ENCODE peak calls at places on chromosomes 6 and 20, in five cellular contexts. One of them, this sample, is unnamed.

GRCh38 chr6:84052204-84052882 is 18.8 kb downstream of the MRAP2 start:
- DNase-seq in Peyer's patch: no peak
- DNase-seq in breast epithelium: no peak
- DNase-seq in tibial artery: peak; percentile 69
- DNase-seq in progenitor cell of endocrine pancreas: no peak
- DNase-seq in this sample: peak; percentile 27

GRCh38 chr6:25774120-25774730 is 19.7 kb downstream of the SLC17A4 start:
- DNase-seq in Peyer's patch: no peak
- DNase-seq in breast epithelium: no peak
- DNase-seq in tibial artery: no peak
- DNase-seq in progenitor cell of endocrine pancreas: no peak
- DNase-seq in this sample: no peak

GRCh38 chr20:37541326-37541725 is 13.7 kb upstream of the BLCAP start:
- DNase-seq in Peyer's patch: no peak
- DNase-seq in breast epithelium: no peak
- DNase-seq in tibial artery: no peak
- DNase-seq in progenitor cell of endocrine pancreas: no peak
- DNase-seq in this sample: no peak

GRCh38 chr20:18739785-18740184 is 73.8 kb upstream of the SCP2D1 start:
- DNase-seq in Peyer's patch: no peak
- DNase-seq in breast epithelium: no peak
- DNase-seq in tibial artery: no peak
- DNase-seq in progenitor cell of endocrine pancreas: no peak
- DNase-seq in this sample: no peak

GRCh38 chr20:25247100-25247665 is 702 bp upstream of the PYGB start:
- DNase-seq in Peyer's patch: peak; percentile 35
- DNase-seq in breast epithelium: no peak
- DNase-seq in tibial artery: peak; percentile 82
- DNase-seq in progenitor cell of endocrine pancreas: peak; percentile 25
- DNase-seq in this sample: peak; percentile 51

GRCh38 chr20:20204326-20204725 is 152.0 kb downstream of the CFAP61 start:
- DNase-seq in Peyer's patch: no peak
- DNase-seq in breast epithelium: no peak
- DNase-seq in tibial artery: no peak
- DNase-seq in progenitor cell of endocrine pancreas: no peak
- DNase-seq in this sample: no peak

GRCh38 chr6:165630544-165630953 is 32.5 kb downstream of the PDE10A start:
- DNase-seq in Peyer's patch: no peak
- DNase-seq in breast epithelium: no peak
- DNase-seq in tibial artery: no peak
- DNase-seq in progenitor cell of endocrine pancreas: no peak
- DNase-seq in this sample: no peak

GRCh38 chr20:21583486-21584168 is 69.8 kb upstream of the NKX2-2 start:
- DNase-seq in Peyer's patch: no peak
- DNase-seq in breast epithelium: no peak
- DNase-seq in tibial artery: no peak
- DNase-seq in progenitor cell of endocrine pancreas: no peak
- DNase-seq in this sample: no peak

GRCh38 chr6:25966707-25967106 is 4.1 kb downstream of the TRIM38 start:
- DNase-seq in Peyer's patch: no peak
- DNase-seq in breast epithelium: no peak
- DNase-seq in tibial artery: no peak
- DNase-seq in progenitor cell of endocrine pancreas: no peak
- DNase-seq in this sample: no peak

GRCh38 chr20:40536866-40537265 is 152.2 kb downstream of the MAFB start:
- DNase-seq in Peyer's patch: no peak
- DNase-seq in breast epithelium: no peak
- DNase-seq in tibial artery: no peak
- DNase-seq in progenitor cell of endocrine pancreas: no peak
- DNase-seq in this sample: no peak

GRCh38 chr6:56073315-56073714 is 174.1 kb downstream of the COL21A1 start:
- DNase-seq in Peyer's patch: no peak
- DNase-seq in breast epithelium: no peak
- DNase-seq in tibial artery: peak; percentile 29
- DNase-seq in progenitor cell of endocrine pancreas: no peak
- DNase-seq in this sample: no peak

GRCh38 chr6:134619077-134619476 is 301.2 kb upstream of the SGK1 start:
- DNase-seq in Peyer's patch: no peak
- DNase-seq in breast epithelium: no peak
- DNase-seq in tibial artery: no peak
- DNase-seq in progenitor cell of endocrine pancreas: no peak
- DNase-seq in this sample: no peak

GRCh38 chr6:33679761-33680160 is 31.7 kb downstream of the UQCC2 start:
- DNase-seq in Peyer's patch: no peak
- DNase-seq in breast epithelium: no peak
- DNase-seq in tibial artery: no peak
- DNase-seq in progenitor cell of endocrine pancreas: no peak
- DNase-seq in this sample: no peak

GRCh38 chr6:138465007-138465645 is 34.2 kb downstream of the NHSL1 start:
- DNase-seq in Peyer's patch: no peak
- DNase-seq in breast epithelium: no peak
- DNase-seq in tibial artery: no peak
- DNase-seq in progenitor cell of endocrine pancreas: no peak
- DNase-seq in this sample: no peak

GRCh38 chr6:155089746-155090145 is 94.6 kb downstream of the TIAM2 start:
- DNase-seq in Peyer's patch: no peak
- DNase-seq in breast epithelium: no peak
- DNase-seq in tibial artery: no peak
- DNase-seq in progenitor cell of endocrine pancreas: no peak
- DNase-seq in this sample: no peak

GRCh38 chr20:36470482-36471062 is 70.7 kb upstream of the MYL9 start:
- DNase-seq in Peyer's patch: no peak
- DNase-seq in breast epithelium: no peak
- DNase-seq in tibial artery: no peak
- DNase-seq in progenitor cell of endocrine pancreas: no peak
- DNase-seq in this sample: no peak

GRCh38 chr20:20366551-20366895 is 1.4 kb upstream of the INSM1 start:
- DNase-seq in Peyer's patch: no peak
- DNase-seq in breast epithelium: no peak
- DNase-seq in tibial artery: no peak
- DNase-seq in progenitor cell of endocrine pancreas: no peak
- DNase-seq in this sample: no peak

GRCh38 chr6:99347804-99348203 is 1.7 kb downstream of the FAXC start:
- DNase-seq in Peyer's patch: no peak
- DNase-seq in breast epithelium: no peak
- DNase-seq in tibial artery: no peak
- DNase-seq in progenitor cell of endocrine pancreas: no peak
- DNase-seq in this sample: no peak

GRCh38 chr6:133621751-133622150 is 267.2 kb upstream of the TCF21 start:
- DNase-seq in Peyer's patch: no peak
- DNase-seq in breast epithelium: no peak
- DNase-seq in tibial artery: no peak
- DNase-seq in progenitor cell of endocrine pancreas: no peak
- DNase-seq in this sample: no peak

GRCh38 chr6:16802071-16802470 is 40.8 kb upstream of the ATXN1 start:
- DNase-seq in Peyer's patch: no peak
- DNase-seq in breast epithelium: no peak
- DNase-seq in tibial artery: peak; percentile 30
- DNase-seq in progenitor cell of endocrine pancreas: no peak
- DNase-seq in this sample: no peak

GRCh38 chr6:133567656-133568055 is 321.3 kb upstream of the TCF21 start:
- DNase-seq in Peyer's patch: no peak
- DNase-seq in breast epithelium: no peak
- DNase-seq in tibial artery: no peak
- DNase-seq in progenitor cell of endocrine pancreas: no peak
- DNase-seq in this sample: no peak

GRCh38 chr6:125792680-125793079 is 1.9 kb downstream of the NCOA7 start:
- DNase-seq in Peyer's patch: no peak
- DNase-seq in breast epithelium: no peak
- DNase-seq in tibial artery: no peak
- DNase-seq in progenitor cell of endocrine pancreas: no peak
- DNase-seq in this sample: no peak

GRCh38 chr6:358847-359246 is 32.7 kb upstream of the IRF4 start:
- DNase-seq in Peyer's patch: no peak
- DNase-seq in breast epithelium: no peak
- DNase-seq in tibial artery: no peak
- DNase-seq in progenitor cell of endocrine pancreas: no peak
- DNase-seq in this sample: no peak

GRCh38 chr6:41548098-41548840 is 2.1 kb downstream of the FOXP4 start:
- DNase-seq in Peyer's patch: peak; percentile 61
- DNase-seq in breast epithelium: no peak
- DNase-seq in tibial artery: no peak
- DNase-seq in progenitor cell of endocrine pancreas: no peak
- DNase-seq in this sample: no peak
- TF ChIP-seq CTCF in Peyer's patch: no peak
- TF ChIP-seq CTCF in breast epithelium: no peak
- TF ChIP-seq CTCF in tibial artery: no peak
- TF ChIP-seq CTCF in progenitor cell of endocrine pancreas: no peak
- TF ChIP-seq CTCF in this sample: no peak

GRCh38 chr20:9628589-9628988 is 114.2 kb downstream of the LAMP5 start:
- DNase-seq in Peyer's patch: no peak
- DNase-seq in breast epithelium: no peak
- DNase-seq in tibial artery: no peak
- DNase-seq in progenitor cell of endocrine pancreas: no peak
- DNase-seq in this sample: no peak
- TF ChIP-seq CTCF in Peyer's patch: no peak
- TF ChIP-seq CTCF in breast epithelium: no peak
- TF ChIP-seq CTCF in tibial artery: no peak
- TF ChIP-seq CTCF in progenitor cell of endocrine pancreas: no peak
- TF ChIP-seq CTCF in this sample: no peak

GRCh38 chr6:75234126-75234865 is 9.3 kb downstream of the COX7A2 start:
- DNase-seq in Peyer's patch: no peak
- DNase-seq in breast epithelium: no peak
- DNase-seq in tibial artery: peak; percentile 34
- DNase-seq in progenitor cell of endocrine pancreas: no peak
- DNase-seq in this sample: no peak

GRCh38 chr6:75233097-75233615 is 10.4 kb downstream of the COX7A2 start:
- DNase-seq in Peyer's patch: no peak
- DNase-seq in breast epithelium: no peak
- DNase-seq in tibial artery: no peak
- DNase-seq in progenitor cell of endocrine pancreas: no peak
- DNase-seq in this sample: no peak

GRCh38 chr6:75236630-75237029 is 7.0 kb downstream of the COX7A2 start:
- DNase-seq in Peyer's patch: no peak
- DNase-seq in breast epithelium: no peak
- DNase-seq in tibial artery: no peak
- DNase-seq in progenitor cell of endocrine pancreas: no peak
- DNase-seq in this sample: no peak

GRCh38 chr6:75235271-75235670 is 8.3 kb downstream of the COX7A2 start:
- DNase-seq in Peyer's patch: no peak
- DNase-seq in breast epithelium: no peak
- DNase-seq in tibial artery: no peak
- DNase-seq in progenitor cell of endocrine pancreas: no peak
- DNase-seq in this sample: no peak

GRCh38 chr6:75230484-75231325 is 12.9 kb downstream of the COX7A2 start:
- DNase-seq in Peyer's patch: no peak
- DNase-seq in breast epithelium: no peak
- DNase-seq in tibial artery: peak; percentile 34
- DNase-seq in progenitor cell of endocrine pancreas: no peak
- DNase-seq in this sample: peak; percentile 34
- TF ChIP-seq CTCF in Peyer's patch: peak; percentile 64
- TF ChIP-seq CTCF in breast epithelium: peak; percentile 57
- TF ChIP-seq CTCF in tibial artery: peak; percentile 57
- TF ChIP-seq CTCF in progenitor cell of endocrine pancreas: peak; percentile 73
- TF ChIP-seq CTCF in this sample: peak; percentile 74

GRCh38 chr6:96468681-96469224 is 52.9 kb upstream of the UFL1 start:
- DNase-seq in Peyer's patch: no peak
- DNase-seq in breast epithelium: no peak
- DNase-seq in tibial artery: no peak
- DNase-seq in progenitor cell of endocrine pancreas: no peak
- DNase-seq in this sample: no peak

GRCh38 chr6:96468281-96468680 is 53.3 kb upstream of the UFL1 start:
- DNase-seq in Peyer's patch: no peak
- DNase-seq in breast epithelium: no peak
- DNase-seq in tibial artery: no peak
- DNase-seq in progenitor cell of endocrine pancreas: no peak
- DNase-seq in this sample: no peak

GRCh38 chr6:96466149-96466863 is 55.3 kb upstream of the UFL1 start:
- DNase-seq in Peyer's patch: no peak
- DNase-seq in breast epithelium: no peak
- DNase-seq in tibial artery: no peak
- DNase-seq in progenitor cell of endocrine pancreas: no peak
- DNase-seq in this sample: no peak

GRCh38 chr6:96467814-96468213 is 53.8 kb upstream of the UFL1 start:
- DNase-seq in Peyer's patch: no peak
- DNase-seq in breast epithelium: no peak
- DNase-seq in tibial artery: no peak
- DNase-seq in progenitor cell of endocrine pancreas: no peak
- DNase-seq in this sample: no peak

GRCh38 chr6:96465321-96465903 is 56.2 kb upstream of the UFL1 start:
- DNase-seq in Peyer's patch: no peak
- DNase-seq in breast epithelium: no peak
- DNase-seq in tibial artery: no peak
- DNase-seq in progenitor cell of endocrine pancreas: no peak
- DNase-seq in this sample: no peak
- TF ChIP-seq CTCF in Peyer's patch: no peak
- TF ChIP-seq CTCF in breast epithelium: no peak
- TF ChIP-seq CTCF in tibial artery: no peak
- TF ChIP-seq CTCF in progenitor cell of endocrine pancreas: no peak
- TF ChIP-seq CTCF in this sample: no peak

GRCh38 chr6:11160199-11160598 is 48.7 kb upstream of the ERVFRD-1 start:
- DNase-seq in Peyer's patch: no peak
- DNase-seq in breast epithelium: no peak
- DNase-seq in tibial artery: no peak
- DNase-seq in progenitor cell of endocrine pancreas: no peak
- DNase-seq in this sample: no peak
- TF ChIP-seq CTCF in Peyer's patch: no peak
- TF ChIP-seq CTCF in breast epithelium: no peak
- TF ChIP-seq CTCF in tibial artery: no peak
- TF ChIP-seq CTCF in progenitor cell of endocrine pancreas: no peak
- TF ChIP-seq CTCF in this sample: no peak

GRCh38 chr6:10404799-10405524 is 9.9 kb downstream of the TFAP2A start:
- DNase-seq in Peyer's patch: no peak
- DNase-seq in breast epithelium: no peak
- DNase-seq in tibial artery: no peak
- DNase-seq in progenitor cell of endocrine pancreas: no peak
- DNase-seq in this sample: no peak
- TF ChIP-seq CTCF in Peyer's patch: no peak
- TF ChIP-seq CTCF in breast epithelium: no peak
- TF ChIP-seq CTCF in tibial artery: no peak
- TF ChIP-seq CTCF in progenitor cell of endocrine pancreas: no peak
- TF ChIP-seq CTCF in this sample: no peak

GRCh38 chr20:51688600-51688999 is 79.6 kb downstream of the ATP9A start:
- DNase-seq in Peyer's patch: no peak
- DNase-seq in breast epithelium: no peak
- DNase-seq in tibial artery: no peak
- DNase-seq in progenitor cell of endocrine pancreas: no peak
- DNase-seq in this sample: no peak

GRCh38 chr20:51687630-51688029 is 80.6 kb downstream of the ATP9A start:
- DNase-seq in Peyer's patch: no peak
- DNase-seq in breast epithelium: no peak
- DNase-seq in tibial artery: no peak
- DNase-seq in progenitor cell of endocrine pancreas: no peak
- DNase-seq in this sample: no peak

GRCh38 chr20:51691703-51692102 is 76.5 kb downstream of the ATP9A start:
- DNase-seq in Peyer's patch: no peak
- DNase-seq in breast epithelium: no peak
- DNase-seq in tibial artery: no peak
- DNase-seq in progenitor cell of endocrine pancreas: no peak
- DNase-seq in this sample: no peak

GRCh38 chr20:51692806-51693400 is 75.3 kb downstream of the ATP9A start:
- DNase-seq in Peyer's patch: no peak
- DNase-seq in breast epithelium: no peak
- DNase-seq in tibial artery: no peak
- DNase-seq in progenitor cell of endocrine pancreas: no peak
- DNase-seq in this sample: no peak

GRCh38 chr20:51687071-51687470 is 81.1 kb downstream of the ATP9A start:
- DNase-seq in Peyer's patch: no peak
- DNase-seq in breast epithelium: no peak
- DNase-seq in tibial artery: no peak
- DNase-seq in progenitor cell of endocrine pancreas: no peak
- DNase-seq in this sample: no peak
- TF ChIP-seq CTCF in Peyer's patch: no peak
- TF ChIP-seq CTCF in breast epithelium: no peak
- TF ChIP-seq CTCF in tibial artery: no peak
- TF ChIP-seq CTCF in progenitor cell of endocrine pancreas: no peak
- TF ChIP-seq CTCF in this sample: no peak

This sample was measured in neural crest cell.